ENCODE peak calls at places on chromosomes 5 and 9, in eight cellular contexts. W, S, P, E, Y, M, I and R are unnamed samples.

GRCh38 chr5:959581-960531 is 48.7 kb upstream of the NKD2 start:
- DNase-seq in W (no peak), S (no peak), P (no peak), E (no peak), Y (no peak), M (no peak), I (no peak), R (no peak)

GRCh38 chr5:151651997-151652645 is 34.6 kb downstream of the SPARC start:
- DNase-seq in W (peak), S (peak), P (peak), E (peak), Y (peak), M (peak), I (peak), R (peak)

GRCh38 chr9:130191068-130191748 is 19.0 kb downstream of the NCS1 start:
- DNase-seq in W (no peak), S (no peak), P (no peak), E (no peak), Y (no peak), M (no peak), I (no peak), R (no peak)

GRCh38 chr9:14561929-14562386 is 131.3 kb downstream of the ZDHHC21 start:
- DNase-seq in W (peak), S (no peak), P (no peak), E (no peak), Y (no peak), M (no peak), I (no peak), R (no peak)

GRCh38 chr9:121637441-121638222 is 13.8 kb upstream of the DAB2IP start:
- DNase-seq in W (no peak), S (no peak), P (no peak), E (no peak), Y (peak), M (no peak), I (no peak), R (no peak)

GRCh38 chr9:68522126-68522525 is 18.6 kb downstream of the TMEM252 start:
- DNase-seq in W (no peak), S (no peak), P (no peak), E (peak), Y (no peak), M (no peak), I (no peak), R (no peak)

GRCh38 chr5:170390472-170390871 is 1.3 kb upstream of the KCNMB1 start:
- DNase-seq in W (no peak), S (no peak), P (no peak), E (no peak), Y (no peak), M (no peak), I (no peak), R (no peak)

GRCh38 chr5:67094476-67095300 is 101.9 kb downstream of the CD180 start:
- DNase-seq in W (peak), S (no peak), P (no peak), E (no peak), Y (peak), M (no peak), I (no peak), R (peak)

GRCh38 chr5:116923344-116923743 is 348.7 kb upstream of the SEMA6A start:
- DNase-seq in W (peak), S (no peak), P (no peak), E (no peak), Y (no peak), M (no peak), I (no peak), R (no peak)

GRCh38 chr9:69546265-69546664 is 125.9 kb downstream of the APBA1 start:
- DNase-seq in W (peak), S (peak), P (no peak), E (no peak), Y (peak), M (no peak), I (no peak), R (peak)

GRCh38 chr5:139664273-139664693 is 16.1 kb downstream of the CXXC5 start:
- DNase-seq in W (no peak), S (no peak), P (no peak), E (peak), Y (no peak), M (no peak), I (no peak), R (no peak)

GRCh38 chr5:55593115-55593472 is 58.3 kb upstream of the PLPP1 start:
- DNase-seq in W (no peak), S (no peak), P (no peak), E (peak), Y (no peak), M (no peak), I (no peak), R (no peak)

GRCh38 chr5:66888613-66889012 is 292.4 kb downstream of the MAST4 start:
- DNase-seq in W (no peak), S (no peak), P (no peak), E (no peak), Y (no peak), M (no peak), I (no peak), R (no peak)

GRCh38 chr5:102049517-102049916 is 246.6 kb downstream of the SLCO4C1 start:
- DNase-seq in W (no peak), S (no peak), P (no peak), E (peak), Y (no peak), M (no peak), I (peak), R (no peak)

GRCh38 chr5:42001673-42002072 is 76.6 kb downstream of the FBXO4 start:
- DNase-seq in W (peak), S (no peak), P (no peak), E (no peak), Y (no peak), M (no peak), I (no peak), R (no peak)

GRCh38 chr9:124077915-124078572 is 66.5 kb downstream of the LHX2 start:
- DNase-seq in W (no peak), S (no peak), P (no peak), E (no peak), Y (peak), M (no peak), I (no peak), R (no peak)

GRCh38 chr9:20740929-20741582 is 57.0 kb downstream of the FOCAD start:
- DNase-seq in W (no peak), S (no peak), P (no peak), E (no peak), Y (no peak), M (no peak), I (no peak), R (no peak)

GRCh38 chr5:55604611-55605067 is 69.9 kb upstream of the PLPP1 start:
- DNase-seq in W (no peak), S (no peak), P (no peak), E (no peak), Y (peak), M (no peak), I (no peak), R (peak)

GRCh38 chr5:961711-962240 is 46.8 kb upstream of the NKD2 start:
- DNase-seq in W (no peak), S (no peak), P (no peak), E (no peak), Y (no peak), M (no peak), I (no peak), R (no peak)

GRCh38 chr5:138752341-138752950 is 779 bp upstream of the CTNNA1 start:
- DNase-seq in W (peak), S (peak), P (no peak), E (no peak), Y (no peak), M (no peak), I (no peak), R (peak)

GRCh38 chr5:142785211-142785610 is 15.0 kb downstream of the ARHGAP26 start:
- DNase-seq in W (no peak), S (no peak), P (no peak), E (no peak), Y (no peak), M (no peak), I (no peak), R (no peak)

GRCh38 chr9:131119600-131119999 is 5.8 kb upstream of the NUP214 start:
- DNase-seq in W (no peak), S (no peak), P (no peak), E (no peak), Y (no peak), M (no peak), I (no peak), R (no peak)

GRCh38 chr9:113428062-113428600 is 17.6 kb downstream of the C9orf43 start:
- DNase-seq in W (no peak), S (no peak), P (no peak), E (no peak), Y (no peak), M (no peak), I (no peak), R (no peak)